ENCODE peak calls at places on chromosomes 2 and 18, in five cellular contexts. One of them, this sample, is unnamed.

GRCh38 chr2:236545248-236545658 is 24.4 kb upstream of the ACKR3 start:
- DNase-seq in HCT116: no peak
- DNase-seq in T47D: no peak
- DNase-seq in H1: no peak
- DNase-seq in SK-N-SH: no peak
- DNase-seq in this sample: no peak

GRCh38 chr2:88061295-88061694 is 5.7 kb upstream of the KRCC1 start:
- DNase-seq in HCT116: no peak
- DNase-seq in SK-N-SH: no peak
- DNase-seq in H1: no peak
- DNase-seq in T47D: no peak
- DNase-seq in this sample: no peak

GRCh38 chr2:226791487-226792081 is 8.0 kb downstream of the IRS1 start:
- DNase-seq in H1: no peak
- DNase-seq in T47D: peak; percentile 88
- DNase-seq in HCT116: no peak
- DNase-seq in SK-N-SH: peak; percentile 99
- DNase-seq in this sample: no peak

GRCh38 chr18:74531043-74531442 is 3.3 kb upstream of the CNDP1 start:
- DNase-seq in HCT116: no peak
- DNase-seq in T47D: no peak
- DNase-seq in SK-N-SH: no peak
- DNase-seq in H1: no peak
- DNase-seq in this sample: no peak

GRCh38 chr2:30300456-30301221 is 69.3 kb downstream of the LBH start:
- DNase-seq in HCT116: no peak
- DNase-seq in H1: no peak
- DNase-seq in T47D: peak; percentile 6
- DNase-seq in SK-N-SH: peak; percentile 69
- DNase-seq in this sample: no peak

GRCh38 chr2:203631068-203631757 is 75.2 kb upstream of the CD28 start:
- DNase-seq in SK-N-SH: no peak
- DNase-seq in T47D: peak; percentile 25
- DNase-seq in H1: no peak
- DNase-seq in HCT116: no peak
- DNase-seq in this sample: peak; percentile 34

GRCh38 chr2:188292446-188293239 is 969 bp downstream of the GULP1 start:
- DNase-seq in H1: no peak
- DNase-seq in HCT116: peak; percentile 81
- DNase-seq in T47D: peak; percentile 88
- DNase-seq in SK-N-SH: peak; percentile 78
- DNase-seq in this sample: no peak

GRCh38 chr2:240208631-240209211 is 68.3 kb upstream of the OTOS start:
- DNase-seq in SK-N-SH: no peak
- DNase-seq in HCT116: no peak
- DNase-seq in T47D: no peak
- DNase-seq in H1: no peak
- DNase-seq in this sample: no peak

GRCh38 chr2:64939332-64939917 is 49.8 kb upstream of the SLC1A4 start:
- DNase-seq in T47D: no peak
- DNase-seq in H1: no peak
- DNase-seq in SK-N-SH: peak; percentile 22
- DNase-seq in HCT116: no peak
- DNase-seq in this sample: no peak

GRCh38 chr18:62862451-62862850 is 147.1 kb downstream of the PHLPP1 start:
- DNase-seq in T47D: no peak
- DNase-seq in H1: no peak
- DNase-seq in HCT116: no peak
- DNase-seq in SK-N-SH: no peak
- DNase-seq in this sample: no peak

GRCh38 chr18:53322163-53322562 is 902.3 kb downstream of the MBD2 start:
- DNase-seq in HCT116: no peak
- DNase-seq in H1: no peak
- DNase-seq in T47D: no peak
- DNase-seq in SK-N-SH: no peak
- DNase-seq in this sample: no peak

GRCh38 chr2:240482141-240482540 is 46.7 kb downstream of the GPC1 start:
- DNase-seq in T47D: no peak
- DNase-seq in H1: no peak
- DNase-seq in HCT116: no peak
- DNase-seq in SK-N-SH: peak; percentile 14
- DNase-seq in this sample: no peak

GRCh38 chr2:11901351-11902069 is 155.1 kb downstream of the LPIN1 start:
- DNase-seq in SK-N-SH: no peak
- DNase-seq in T47D: peak; percentile 7
- DNase-seq in H1: no peak
- DNase-seq in HCT116: no peak
- DNase-seq in this sample: no peak

GRCh38 chr18:23301971-23302370 is 151.1 kb upstream of the RIOK3 start:
- DNase-seq in SK-N-SH: no peak
- DNase-seq in T47D: no peak
- DNase-seq in H1: no peak
- DNase-seq in HCT116: no peak
- DNase-seq in this sample: no peak

DNA sequence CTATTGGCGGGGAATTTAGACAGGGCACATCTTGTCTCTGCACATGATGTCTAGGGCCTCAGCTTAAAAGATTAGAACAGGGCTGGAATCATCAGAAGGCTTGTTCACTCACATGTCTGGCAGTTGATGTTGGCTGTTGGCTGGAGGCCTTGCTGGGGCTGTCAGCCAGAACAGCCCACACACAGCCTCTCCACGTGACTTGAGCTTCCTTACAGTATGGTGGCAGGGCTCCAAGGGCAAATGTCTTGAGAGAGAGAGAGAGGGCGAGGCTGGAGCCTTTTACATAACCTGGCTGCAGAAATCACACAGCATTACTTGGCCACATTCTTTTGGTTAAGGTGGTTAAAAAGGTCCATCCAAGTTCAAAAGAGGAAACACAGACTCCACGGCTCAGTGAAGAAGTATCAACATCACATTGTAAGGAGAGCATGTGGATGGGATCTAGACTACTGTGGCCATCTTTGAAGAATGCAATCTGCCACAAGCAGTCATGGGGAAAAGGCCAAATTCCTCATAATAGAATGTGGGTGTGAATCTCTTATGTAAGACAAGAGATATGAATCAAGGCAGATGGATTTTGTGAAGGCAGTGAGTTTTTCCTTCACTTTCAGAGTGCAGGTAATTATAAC is 30.4 kb downstream of the SRSF7 start:
- DNase-seq in SK-N-SH: no peak
- DNase-seq in HCT116: no peak
- DNase-seq in H1: no peak
- DNase-seq in T47D: peak; percentile 52
- DNase-seq in this sample: no peak
- TF ChIP-seq JUND in SK-N-SH: no peak
- TF ChIP-seq JUND in HCT116: no peak
- TF ChIP-seq JUND in H1: no peak
- TF ChIP-seq JUND in T47D: no peak
- TF ChIP-seq JUND in this sample: no peak

GRCh38 chr2:205267323-205267722 is 415.0 kb upstream of the NRP2 start:
- DNase-seq in T47D: no peak
- DNase-seq in H1: no peak
- DNase-seq in SK-N-SH: no peak
- DNase-seq in HCT116: no peak
- DNase-seq in this sample: no peak
- TF ChIP-seq JUND in T47D: no peak
- TF ChIP-seq JUND in H1: no peak
- TF ChIP-seq JUND in SK-N-SH: no peak
- TF ChIP-seq JUND in HCT116: no peak
- TF ChIP-seq JUND in this sample: no peak

GRCh38 chr2:166180951-166181812 is 53.4 kb upstream of the SCN1A start:
- DNase-seq in SK-N-SH: peak; percentile 51
- DNase-seq in H1: no peak
- DNase-seq in T47D: peak; percentile 66
- DNase-seq in HCT116: peak; percentile 13
- DNase-seq in this sample: peak; percentile 79

GRCh38 chr2:166179201-166179600 is 51.4 kb upstream of the SCN1A start:
- DNase-seq in HCT116: no peak
- DNase-seq in T47D: no peak
- DNase-seq in H1: no peak
- DNase-seq in SK-N-SH: no peak
- DNase-seq in this sample: no peak

GRCh38 chr2:166181813-166182154 is 54.0 kb upstream of the SCN1A start:
- DNase-seq in H1: no peak
- DNase-seq in HCT116: no peak
- DNase-seq in T47D: no peak
- DNase-seq in SK-N-SH: no peak
- DNase-seq in this sample: no peak

GRCh38 chr2:166184789-166185188 is 57.0 kb upstream of the SCN1A start:
- DNase-seq in H1: no peak
- DNase-seq in SK-N-SH: no peak
- DNase-seq in T47D: peak; percentile 30
- DNase-seq in HCT116: no peak
- DNase-seq in this sample: no peak
- TF ChIP-seq JUND in H1: no peak
- TF ChIP-seq JUND in SK-N-SH: no peak
- TF ChIP-seq JUND in T47D: no peak
- TF ChIP-seq JUND in HCT116: no peak
- TF ChIP-seq JUND in this sample: no peak

GRCh38 chr2:106189764-106190468 is 4.2 kb downstream of the UXS1 start:
- DNase-seq in SK-N-SH: no peak
- DNase-seq in T47D: no peak
- DNase-seq in HCT116: no peak
- DNase-seq in H1: no peak
- DNase-seq in this sample: no peak
- TF ChIP-seq JUND in SK-N-SH: no peak
- TF ChIP-seq JUND in T47D: no peak
- TF ChIP-seq JUND in HCT116: no peak
- TF ChIP-seq JUND in H1: no peak
- TF ChIP-seq JUND in this sample: no peak

DNA sequence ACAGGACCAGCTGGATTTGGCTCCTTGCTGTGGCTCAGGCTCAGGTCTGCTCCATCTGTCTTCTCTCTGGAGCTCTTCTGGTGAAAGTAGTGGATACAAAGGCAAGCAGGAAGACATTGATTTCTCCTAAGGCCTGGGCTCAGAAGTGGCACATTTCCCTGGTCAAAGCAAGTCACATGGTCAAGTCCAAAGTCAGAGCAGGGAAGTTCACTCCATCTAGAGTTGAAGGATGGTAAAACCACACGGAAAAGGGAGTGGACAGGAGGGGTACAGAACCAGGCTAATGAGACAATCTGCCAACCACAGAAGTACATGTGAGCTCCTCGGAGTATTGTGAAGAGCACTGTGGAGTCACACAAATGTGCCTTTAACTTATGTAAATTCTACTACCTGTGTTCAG is 66.1 kb downstream of the MARCO start:
- DNase-seq in T47D: peak; percentile 61
- DNase-seq in SK-N-SH: no peak
- DNase-seq in H1: no peak
- DNase-seq in HCT116: peak; percentile 37
- DNase-seq in this sample: peak; percentile 39
- TF ChIP-seq JUND in T47D: no peak
- TF ChIP-seq JUND in SK-N-SH: no peak
- TF ChIP-seq JUND in H1: no peak
- TF ChIP-seq JUND in HCT116: no peak
- TF ChIP-seq JUND in this sample: no peak